ENCODE peak calls at places on chromosomes 6 and 20, in eight cellular contexts. N is NCI-H1417; Y is CD8-positive, alpha-beta memory T cell; X is bronchial epithelial cell; S is activated B cell treated with CpG ODN at 0.5 μM for 24 hours; Q is T-helper 1 cell; E is substantia nigra; V is skeletal muscle cell. U is an unnamed sample.

GRCh38 chr20:51473771-51474170 is 68.7 kb downstream of the NFATC2 start:
- DNase-seq in N (no peak), Y (no peak), X (no peak), S (no peak), Q (no peak), E (no peak), V (no peak), U (no peak)

GRCh38 chr6:6788394-6789020 is 200.0 kb downstream of the LY86 start:
- DNase-seq in N (peak), Y (no peak), X (peak), S (no peak), Q (peak), E (no peak), V (no peak), U (no peak)

GRCh38 chr6:113301651-113302050 is 555.5 kb upstream of the MARCKS start:
- DNase-seq in N (no peak), Y (no peak), X (peak), S (no peak), Q (no peak), E (no peak), V (no peak), U (no peak)

GRCh38 chr6:2830183-2830582 is 11.5 kb downstream of the SERPINB1 start:
- DNase-seq in N (no peak), Y (no peak), X (no peak), S (no peak), Q (no peak), E (no peak), V (no peak), U (no peak)

GRCh38 chr6:27553123-27553904 is 80.4 kb upstream of the ZNF184 start:
- DNase-seq in N (peak), Y (no peak), X (peak), S (no peak), Q (peak), E (no peak), V (no peak), U (no peak)

GRCh38 chr20:54123587-54124180 is 50.1 kb downstream of the CYP24A1 start:
- DNase-seq in N (no peak), Y (no peak), X (peak), S (no peak), Q (no peak), E (no peak), V (peak), U (no peak)

GRCh38 chr6:151674578-151674977 is 132.9 kb upstream of the ESR1 start:
- DNase-seq in N (no peak), Y (no peak), X (no peak), S (no peak), Q (no peak), E (no peak), V (no peak), U (no peak)

GRCh38 chr6:128979061-128979460 is 96.1 kb downstream of the LAMA2 start:
- DNase-seq in N (no peak), Y (no peak), X (no peak), S (no peak), Q (no peak), E (no peak), V (no peak), U (no peak)

GRCh38 chr20:44566018-44566417 is 16.4 kb upstream of the PKIG start:
- DNase-seq in N (no peak), Y (no peak), X (no peak), S (no peak), Q (no peak), E (no peak), V (no peak), U (no peak)

GRCh38 chr6:11814819-11815218 is 36.2 kb upstream of the ADTRP start:
- DNase-seq in N (no peak), Y (no peak), X (peak), S (no peak), Q (no peak), E (no peak), V (no peak), U (no peak)